ENCODE peak calls at places on chromosomes 4 and X, in nine cellular contexts. G, K, E, A, X, I, Y, N and R are unnamed samples.

GRCh38 chr4:25632135-25632534 is 23.5 kb upstream of the SLC34A2 start:
- DNase-seq in G (no peak), K (no peak), E (no peak), A (no peak), X (no peak), I (no peak), Y (peak), N (no peak), R (no peak)

GRCh38 chr4:142840516-142841123 is 5.5 kb downstream of the INPP4B start:
- DNase-seq in G (no peak), K (no peak), E (peak), A (no peak), X (no peak), I (peak), Y (peak), N (peak), R (no peak)

GRCh38 chr4:16875487-16875886 is 23.0 kb downstream of the LDB2 start:
- DNase-seq in G (no peak), K (no peak), E (peak), A (no peak), X (no peak), I (peak), Y (no peak), N (peak), R (no peak)

GRCh38 chr4:125317526-125317880 is 2.7 kb downstream of the FAT4 start:
- DNase-seq in G (no peak), K (peak), E (peak), A (no peak), X (no peak), I (no peak), Y (no peak), N (peak), R (no peak)

GRCh38 chr4:94519019-94519418 is 67.3 kb downstream of the PDLIM5 start:
- DNase-seq in G (no peak), K (no peak), E (no peak), A (no peak), X (no peak), I (no peak), Y (no peak), N (no peak), R (no peak)

GRCh38 chr4:81337211-81337610 is 122.2 kb upstream of the PRKG2 start:
- DNase-seq in G (no peak), K (no peak), E (no peak), A (no peak), X (no peak), I (no peak), Y (no peak), N (no peak), R (no peak)

GRCh38 chrX:12076046-12076445 is 62.2 kb upstream of the FRMPD4 start:
- DNase-seq in G (no peak), K (no peak), E (peak), A (no peak), X (no peak), I (peak), Y (peak), N (peak), R (no peak)

GRCh38 chr4:57320880-57321279 is 210.7 kb upstream of the IGFBP7 start:
- DNase-seq in G (no peak), K (no peak), E (no peak), A (no peak), X (no peak), I (no peak), Y (no peak), N (no peak), R (no peak)

GRCh38 chrX:9905721-9906120 is 61.4 kb upstream of the CLDN34 start:
- DNase-seq in G (no peak), K (no peak), E (no peak), A (no peak), X (no peak), I (no peak), Y (no peak), N (no peak), R (no peak)

GRCh38 chr4:136812100-136812880 is 720.0 kb downstream of the PCDH18 start:
- DNase-seq in G (no peak), K (no peak), E (no peak), A (no peak), X (no peak), I (no peak), Y (no peak), N (no peak), R (no peak)

GRCh38 chrX:150036181-150036580 is 97.9 kb upstream of the EOLA2 start:
- DNase-seq in G (no peak), K (peak), E (peak), A (no peak), X (no peak), I (peak), Y (peak), N (peak), R (no peak)

GRCh38 chr4:188198980-188199792 is 59.9 kb downstream of the TRIML1 start:
- DNase-seq in G (no peak), K (no peak), E (no peak), A (no peak), X (no peak), I (no peak), Y (no peak), N (no peak), R (no peak)

GRCh38 chr4:128516568-128516967 is 229.0 kb upstream of the PGRMC2 start:
- DNase-seq in G (no peak), K (no peak), E (peak), A (no peak), X (no peak), I (peak), Y (no peak), N (peak), R (no peak)

GRCh38 chr4:2891294-2891693 is 47.6 kb downstream of the ADD1 start:
- DNase-seq in G (no peak), K (no peak), E (peak), A (no peak), X (no peak), I (peak), Y (peak), N (peak), R (no peak)

GRCh38 chrX:51182545-51182944 is 150.1 kb upstream of the NUDT10 start:
- DNase-seq in G (no peak), K (no peak), E (no peak), A (no peak), X (no peak), I (no peak), Y (no peak), N (no peak), R (peak)

GRCh38 chrX:24282381-24283121 is 31.3 kb downstream of the SUPT20HL2 start:
- DNase-seq in G (no peak), K (no peak), E (peak), A (peak), X (no peak), I (peak), Y (no peak), N (peak), R (no peak)

GRCh38 chrX:53312946-53313745 is 31.8 kb upstream of the IQSEC2 start:
- DNase-seq in G (peak), K (peak), E (peak), A (peak), X (peak), I (peak), Y (peak), N (peak), R (peak)

GRCh38 chr4:180942367-180942916 is 1300.8 kb upstream of the TENM3 start:
- DNase-seq in G (no peak), K (no peak), E (no peak), A (no peak), X (no peak), I (no peak), Y (no peak), N (no peak), R (no peak)

GRCh38 chr4:170227928-170228327 is 138.2 kb upstream of the AADAT start:
- DNase-seq in G (no peak), K (peak), E (no peak), A (no peak), X (no peak), I (no peak), Y (no peak), N (no peak), R (no peak)

GRCh38 chrX:47191331-47191730 is 2.3 kb upstream of the UBA1 start:
- DNase-seq in G (peak), K (no peak), E (no peak), A (peak), X (no peak), I (no peak), Y (peak), N (no peak), R (peak)

GRCh38 chr4:55819634-55820033 is at the start of gene EXOC1L:
- DNase-seq in G (no peak), K (no peak), E (peak), A (no peak), X (no peak), I (no peak), Y (no peak), N (peak), R (peak)

GRCh38 chr4:25860586-25861421 is 2.0 kb downstream of the SEL1L3 start:
- DNase-seq in G (no peak), K (no peak), E (peak), A (no peak), X (no peak), I (no peak), Y (no peak), N (peak), R (no peak)

GRCh38 chr4:173835863-173836262 is 305.8 kb upstream of the HAND2 start:
- DNase-seq in G (no peak), K (no peak), E (peak), A (no peak), X (no peak), I (no peak), Y (peak), N (peak), R (no peak)

GRCh38 chr4:476501-476900 is 22.5 kb downstream of the ZNF721 start:
- DNase-seq in G (no peak), K (no peak), E (no peak), A (no peak), X (no peak), I (no peak), Y (peak), N (peak), R (no peak)

GRCh38 chr4:153222790-153223417 is 18.7 kb downstream of the TRIM2 start:
- DNase-seq in G (peak), K (no peak), E (peak), A (no peak), X (peak), I (no peak), Y (peak), N (peak), R (peak)

GRCh38 chr4:13329963-13330362 is 154.2 kb downstream of the RAB28 start:
- DNase-seq in G (no peak), K (no peak), E (peak), A (no peak), X (no peak), I (peak), Y (peak), N (peak), R (no peak)

GRCh38 chr4:121053601-121054143 is 18.7 kb downstream of the NDNF start:
- DNase-seq in G (no peak), K (no peak), E (peak), A (no peak), X (no peak), I (no peak), Y (peak), N (peak), R (no peak)

GRCh38 chrX:105150036-105150435 is 70.5 kb downstream of the TEX13A start:
- DNase-seq in G (no peak), K (no peak), E (no peak), A (no peak), X (no peak), I (no peak), Y (no peak), N (no peak), R (no peak)

GRCh38 chr4:153519677-153520076 is 53.5 kb downstream of the TMEM131L start:
- DNase-seq in G (no peak), K (no peak), E (no peak), A (no peak), X (no peak), I (no peak), Y (no peak), N (no peak), R (no peak)

GRCh38 chrX:39883664-39884063 is 214.1 kb downstream of the BCOR start:
- DNase-seq in G (no peak), K (no peak), E (no peak), A (no peak), X (no peak), I (no peak), Y (no peak), N (no peak), R (no peak)

GRCh38 chr4:33961751-33962150 is 2282.6 kb downstream of the ARAP2 start:
- DNase-seq in G (no peak), K (no peak), E (no peak), A (no peak), X (no peak), I (peak), Y (peak), N (no peak), R (no peak)

GRCh38 chr4:142566243-142566642 is 279.9 kb downstream of the INPP4B start:
- DNase-seq in G (no peak), K (no peak), E (no peak), A (no peak), X (no peak), I (no peak), Y (no peak), N (no peak), R (no peak)

GRCh38 chr4:187782425-187782824 is 213.1 kb upstream of the ZFP42 start:
- DNase-seq in G (no peak), K (no peak), E (no peak), A (no peak), X (no peak), I (no peak), Y (no peak), N (no peak), R (no peak)

GRCh38 chr4:184148871-184149637 is 68.6 kb downstream of the ENPP6 start:
- DNase-seq in G (no peak), K (no peak), E (peak), A (no peak), X (no peak), I (no peak), Y (no peak), N (no peak), R (no peak)

GRCh38 chr4:52572936-52573485 is 86.1 kb downstream of the USP46 start:
- DNase-seq in G (no peak), K (no peak), E (peak), A (no peak), X (no peak), I (peak), Y (peak), N (peak), R (no peak)

GRCh38 chr4:140861359-140862181 is 105.4 kb upstream of the TBC1D9 start:
- DNase-seq in G (no peak), K (peak), E (peak), A (peak), X (no peak), I (peak), Y (peak), N (peak), R (no peak)